ENCODE peak calls at places on chromosome 18, in four cellular contexts. J is SK-N-SH, H is WTC11, O is HepG2. Z is an unnamed sample.

GRCh38 chr18:79397830-79398761 is 2.4 kb downstream of the NFATC1 start:
- DNase-seq in J (no peak), H (no peak), O (no peak), Z (no peak)

GRCh38 chr18:36717422-36718110 is 111.2 kb downstream of the TPGS2 start:
- DNase-seq in J (no peak), H (no peak), O (no peak), Z (no peak)

GRCh38 chr18:45954070-45954712 is 12.9 kb downstream of the EPG5 start:
- DNase-seq in J (no peak), H (no peak), O (no peak), Z (no peak)

GRCh38 chr18:78625446-78625845 is 354.2 kb upstream of the SALL3 start:
- DNase-seq in J (no peak), H (no peak), O (no peak), Z (no peak)

GRCh38 chr18:11955299-11956029 is 25.8 kb upstream of the IMPA2 start:
- DNase-seq in J (no peak), H (no peak), O (peak), Z (peak)

GRCh38 chr18:40222736-40223135 is 1732.3 kb upstream of the PIK3C3 start:
- DNase-seq in J (no peak), H (no peak), O (no peak), Z (no peak)

GRCh38 chr18:79615586-79615985 is 64.0 kb upstream of the CTDP1 start:
- DNase-seq in J (no peak), H (no peak), O (no peak), Z (no peak)

GRCh38 chr18:55779711-55780590 is 192.0 kb upstream of the TCF4 start:
- DNase-seq in J (peak), H (peak), O (no peak), Z (no peak)

GRCh38 chr18:23864620-23865019 is 149.9 kb upstream of the TTC39C start:
- DNase-seq in J (no peak), H (no peak), O (no peak), Z (no peak)

GRCh38 chr18:79375441-79375840 is 20.3 kb upstream of the NFATC1 start:
- DNase-seq in J (no peak), H (no peak), O (no peak), Z (no peak)

GRCh38 chr18:5503740-5504139 is 40.1 kb downstream of the EPB41L3 start:
- DNase-seq in J (no peak), H (no peak), O (no peak), Z (no peak)

GRCh38 chr18:23825978-23826405 is 136.7 kb downstream of the LAMA3 start:
- DNase-seq in J (no peak), H (no peak), O (no peak), Z (no peak)

GRCh38 chr18:67500512-67500911 is 16.0 kb downstream of the DSEL start:
- DNase-seq in J (no peak), H (no peak), O (no peak), Z (no peak)

GRCh38 chr18:25531207-25531606 is 179.2 kb upstream of the ZNF521 start:
- DNase-seq in J (no peak), H (no peak), O (no peak), Z (no peak)

GRCh38 chr18:27728659-27729058 is 448.3 kb downstream of the CDH2 start:
- DNase-seq in J (no peak), H (no peak), O (no peak), Z (no peak)

GRCh38 chr18:13726972-13727331 is 479 bp downstream of the RNMT start:
- DNase-seq in J (no peak), H (peak), O (peak), Z (no peak)

DNA sequence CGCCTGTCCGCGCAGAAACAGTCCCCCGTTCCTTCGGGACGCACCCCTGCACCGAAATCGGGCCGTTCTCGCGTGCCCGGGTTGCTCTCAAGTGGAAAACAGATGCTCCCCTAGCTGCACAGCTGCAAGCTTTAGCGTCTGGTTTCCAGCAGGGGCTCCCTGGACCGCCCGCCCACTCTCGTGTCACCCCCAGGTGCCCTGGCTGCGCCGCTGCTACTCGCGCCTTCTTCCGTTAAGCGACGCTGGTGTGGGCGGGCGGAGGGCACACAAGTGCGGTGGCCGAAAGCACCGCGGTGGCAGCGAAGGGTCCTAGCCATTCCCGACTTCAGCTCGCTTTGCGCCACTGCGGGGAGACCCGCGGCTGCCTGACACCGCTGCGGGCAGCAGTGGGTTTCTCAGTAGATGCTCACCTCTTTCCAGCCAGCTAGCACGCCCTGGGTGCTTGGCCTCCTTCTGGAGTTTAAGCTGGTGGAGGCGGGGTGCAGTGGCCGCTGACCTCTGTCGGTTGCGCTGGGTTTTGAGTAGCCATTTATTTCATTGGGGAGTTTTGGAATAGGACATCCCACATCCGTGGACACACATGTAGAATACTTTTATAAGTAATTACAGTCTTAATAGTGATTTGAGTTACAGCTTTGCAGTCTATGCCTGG is 806 bp downstream of the ZNF407 start:
- DNase-seq in J (peak), H (peak), O (peak), Z (peak)
- TF ChIP-seq FOXJ3 in J (no peak), H (no peak), O (no peak), Z (no peak)

GRCh38 chr18:32730068-32730467 is 42.8 kb downstream of the KLHL14 start:
- DNase-seq in J (no peak), H (no peak), O (no peak), Z (no peak)
- TF ChIP-seq FOXJ3 in J (no peak), H (no peak), O (no peak), Z (no peak)

DNA sequence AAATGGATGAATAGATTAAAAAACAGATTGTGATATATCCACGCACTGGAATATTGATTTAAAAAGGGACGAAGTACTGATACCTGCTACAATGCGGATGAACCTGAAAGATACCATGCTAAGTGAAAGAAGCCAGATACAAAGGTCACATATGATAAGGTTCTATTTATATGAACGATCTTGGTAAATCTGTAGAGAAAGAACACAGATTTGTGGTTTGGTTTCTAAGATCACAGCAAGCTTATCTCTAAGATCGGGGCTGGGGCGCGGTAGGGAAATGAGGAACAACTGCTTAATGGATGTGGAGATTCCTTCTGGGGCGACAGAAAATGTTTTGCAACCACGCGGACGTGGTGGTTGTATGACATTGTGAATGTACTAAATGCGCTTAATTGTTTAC is 60.0 kb downstream of the NEDD4L start:
- DNase-seq in J (no peak), H (no peak), O (no peak), Z (no peak)
- TF ChIP-seq FOXJ3 in J (no peak), H (no peak), O (no peak), Z (no peak)

DNA sequence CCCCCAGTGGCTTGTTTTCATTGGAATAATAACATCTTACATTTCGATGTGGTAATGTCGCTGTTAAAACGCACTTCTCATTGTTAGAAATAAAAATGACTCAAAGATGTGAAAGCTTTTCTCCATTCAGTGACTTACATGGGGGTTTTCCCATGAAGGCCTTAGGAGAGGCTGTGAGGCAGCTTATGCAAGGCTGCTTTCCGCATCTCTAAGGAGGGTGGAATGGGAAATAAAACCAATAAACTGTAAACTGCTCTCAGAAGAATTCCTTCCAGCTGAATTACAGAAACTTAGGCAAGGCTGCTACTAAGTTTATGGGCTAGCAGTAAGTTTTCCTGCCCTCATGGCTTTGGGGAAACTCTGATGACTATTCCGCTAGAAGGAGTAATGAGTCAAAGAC is 97.6 kb upstream of the SMAD7 start:
- DNase-seq in J (no peak), H (no peak), O (no peak), Z (no peak)
- TF ChIP-seq FOXJ3 in J (no peak), H (no peak), O (no peak), Z (no peak)

GRCh38 chr18:3623769-3624545 is 174.0 kb downstream of the TGIF1 start:
- DNase-seq in J (peak), H (peak), O (peak), Z (peak)
- TF ChIP-seq FOXJ3 in J (no peak), H (no peak), O (peak), Z (no peak)